ENCODE peak calls at places on chromosomes 11 and 22, in eight cellular contexts. T, D, B, W, R, V, P and Z are unnamed samples.

GRCh38 chr11:69721745-69722144 is 17.9 kb upstream of the FGF19 start:
- DNase-seq in T (peak), D (no peak), V (no peak), W (no peak), B (no peak), R (no peak), P (no peak), Z (no peak)

GRCh38 chr11:28808771-28809170 is 700.6 kb downstream of the METTL15 start:
- DNase-seq in W (no peak), V (no peak), T (no peak), P (no peak), R (no peak), B (no peak), D (no peak), Z (no peak)

GRCh38 chr11:26105762-26106423 is 226.0 kb upstream of the ANO3 start:
- DNase-seq in W (no peak), T (no peak), B (no peak), P (no peak), V (no peak), D (no peak), R (no peak), Z (no peak)

GRCh38 chr11:45170484-45170883 is 24.0 kb downstream of the PRDM11 start:
- DNase-seq in V (no peak), P (no peak), W (no peak), T (no peak), R (no peak), B (no peak), D (no peak), Z (no peak)

GRCh38 chr11:60776167-60776566 is 9.0 kb upstream of the MS4A10 start:
- DNase-seq in T (no peak), D (no peak), P (peak), V (no peak), B (no peak), R (no peak), W (no peak), Z (no peak)

GRCh38 chr22:19663286-19663815 is 51.0 kb upstream of the SEPTIN5 start:
- DNase-seq in B (peak), W (peak), T (peak), P (peak), R (peak), V (peak), D (no peak), Z (no peak)

GRCh38 chr11:1729692-1730011 is 20.7 kb downstream of the IFITM10 start:
- DNase-seq in T (no peak), B (no peak), V (no peak), W (no peak), R (no peak), P (no peak), D (no peak), Z (no peak)

GRCh38 chr22:20536590-20537324 is 29.3 kb downstream of the MED15 start:
- DNase-seq in P (no peak), B (no peak), T (no peak), R (no peak), V (no peak), D (no peak), W (no peak), Z (no peak)

GRCh38 chr22:37401401-37401859 is 25.8 kb downstream of the ELFN2 start:
- DNase-seq in R (no peak), V (peak), T (no peak), P (no peak), B (no peak), W (no peak), D (no peak), Z (no peak)

GRCh38 chr11:15692739-15693138 is 578.0 kb downstream of the INSC start:
- DNase-seq in D (no peak), W (no peak), P (no peak), T (no peak), R (no peak), B (no peak), V (no peak), Z (no peak)

DNA sequence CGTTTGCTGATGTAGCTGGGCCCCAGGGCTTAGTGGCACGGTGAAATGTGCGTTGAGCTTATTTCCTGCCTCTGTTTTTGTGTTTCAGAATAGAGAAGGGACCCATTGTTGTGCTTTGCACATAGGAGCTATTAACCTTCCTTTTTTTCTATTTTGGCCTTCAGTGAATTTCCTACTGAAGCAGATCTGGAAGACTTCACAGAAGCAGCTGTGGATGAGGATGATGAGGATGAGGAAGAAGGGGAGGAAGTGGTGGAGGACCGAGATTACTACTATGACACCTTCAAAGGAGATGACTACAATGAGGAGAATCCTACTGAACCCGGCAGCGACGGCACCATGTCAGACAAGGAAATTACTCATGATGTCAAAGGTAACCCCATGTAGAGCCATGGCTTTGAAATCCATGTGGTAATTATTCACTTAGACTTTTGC is 37.4 kb upstream of the ST14 start:
- DNase-seq in D (no peak), W (no peak), B (no peak), P (peak), R (no peak), V (no peak), T (no peak), Z (no peak)
- H3K27ac ChIP-seq in D (no peak), W (no peak), B (no peak), P (peak), R (no peak), V (no peak), T (no peak), Z (peak)

GRCh38 chr22:24329453-24329852 is 58.8 kb downstream of the SPECC1L start:
- DNase-seq in D (no peak), R (no peak), V (no peak), T (no peak), W (no peak), B (no peak), P (no peak), Z (no peak)

GRCh38 chr22:24333301-24333700 is 62.7 kb downstream of the SPECC1L start:
- DNase-seq in D (no peak), R (no peak), W (no peak), P (no peak), V (no peak), B (no peak), T (no peak), Z (no peak)

GRCh38 chr22:24327827-24328226 is 57.2 kb downstream of the SPECC1L start:
- DNase-seq in V (no peak), D (no peak), R (no peak), T (no peak), B (no peak), W (no peak), P (no peak), Z (no peak)

GRCh38 chr22:24331468-24332440 is 61.1 kb downstream of the SPECC1L start:
- DNase-seq in R (no peak), W (no peak), D (no peak), V (no peak), B (no peak), T (no peak), P (no peak), Z (no peak)

GRCh38 chr22:24330636-24331035 is 60.0 kb downstream of the SPECC1L start:
- DNase-seq in P (peak), W (no peak), R (no peak), V (peak), D (no peak), B (no peak), T (no peak), Z (no peak)
- TF ChIP-seq POLR2A in P (no peak), W (no peak), R (no peak), V (no peak), D (no peak), B (no peak), T (no peak), Z (no peak)

GRCh38 chr11:9527481-9528140 is 45.9 kb upstream of the WEE1 start:
- DNase-seq in V (peak), P (peak), T (no peak), D (no peak), W (no peak), R (no peak), B (peak), Z (no peak)
- H3K27ac ChIP-seq in V (no peak), P (peak), T (no peak), D (peak), W (peak), R (no peak), B (peak), Z (peak)

GRCh38 chr11:65558002-65558784 is at the start of gene LTBP3:
- DNase-seq in T (peak), P (peak), W (peak), R (peak), D (peak), B (peak), V (peak), Z (no peak)
- TF ChIP-seq POLR2A in T (peak), P (peak), W (no peak), R (peak), D (peak), B (peak), V (no peak), Z (peak)

GRCh38 chr11:94880216-94880615 is 93.1 kb downstream of the CWC15 start:
- DNase-seq in D (peak), B (no peak), P (no peak), V (no peak), T (no peak), R (no peak), W (no peak), Z (no peak)

GRCh38 chr11:94876645-94877445 is 96.5 kb downstream of the CWC15 start:
- DNase-seq in B (peak), D (peak), T (peak), P (peak), R (peak), V (peak), W (no peak), Z (no peak)

GRCh38 chr11:94879006-94879405 is 94.3 kb downstream of the CWC15 start:
- DNase-seq in T (no peak), B (no peak), W (no peak), D (no peak), V (no peak), R (no peak), P (no peak), Z (no peak)

GRCh38 chr11:94876222-94876621 is 97.1 kb downstream of the CWC15 start:
- DNase-seq in P (no peak), W (no peak), V (no peak), R (no peak), D (no peak), T (no peak), B (no peak), Z (no peak)

GRCh38 chr11:94877446-94878200 is 95.7 kb downstream of the CWC15 start:
- DNase-seq in V (no peak), P (no peak), R (no peak), W (no peak), B (no peak), T (no peak), D (no peak), Z (no peak)
- H3K27ac ChIP-seq in V (peak), P (peak), R (no peak), W (no peak), B (peak), T (no peak), D (no peak), Z (peak)

GRCh38 chr11:62461740-62462522 is 43.1 kb downstream of the SCGB1A1 start:
- DNase-seq in D (no peak), T (no peak), P (no peak), V (peak), R (no peak), B (no peak), W (no peak), Z (no peak)
- TF ChIP-seq POLR2A in D (no peak), T (no peak), P (no peak), V (no peak), R (no peak), B (no peak), W (no peak), Z (no peak)

GRCh38 chr11:108319541-108320145 is 96.8 kb downstream of the ATM start:
- DNase-seq in P (peak), V (no peak), B (no peak), R (no peak), W (no peak), D (no peak), T (no peak), Z (no peak)
- H3K27ac ChIP-seq in P (peak), V (no peak), B (no peak), R (no peak), W (no peak), D (no peak), T (no peak), Z (no peak)

GRCh38 chr22:17171313-17172171 is 12.5 kb upstream of the HDHD5 start:
- DNase-seq in T (peak), D (peak), B (peak), V (peak), R (peak), P (peak), W (peak), Z (peak)
- TF ChIP-seq POLR2A in T (peak), D (peak), B (peak), V (no peak), R (peak), P (no peak), W (no peak), Z (peak)